ENCODE peak calls at places on chromosomes 16 and 17, in eight cellular contexts. W is GM23248, G is endodermal cell, U is mesendoderm, C is mammary epithelial cell, L is IMR-90, I is PC-3, O is neuronal stem cell. N is an unnamed sample.

GRCh38 chr16:64983983-64984382 is 137.9 kb downstream of the CDH11 start:
- DNase-seq in I (peak), O (peak), L (peak), U (peak), G (peak), C (peak), W (peak), N (peak)

GRCh38 chr17:53142890-53143289 is 679.8 kb upstream of the KIF2B start:
- DNase-seq in I (peak), G (peak), W (no peak), C (no peak), U (peak), O (no peak), L (no peak), N (no peak)

GRCh38 chr16:66406534-66407368 is 20.3 kb upstream of the BEAN1 start:
- DNase-seq in U (peak), C (peak), O (peak), L (peak), W (peak), G (peak), I (peak), N (peak)

GRCh38 chr17:30376621-30377452 is 1.9 kb upstream of the CPD start:
- DNase-seq in L (peak), W (peak), U (peak), C (no peak), O (no peak), I (peak), G (no peak), N (peak)

GRCh38 chr17:61015966-61016365 is 338.3 kb downstream of the BCAS3 start:
- DNase-seq in W (peak), C (no peak), G (no peak), O (no peak), U (no peak), L (no peak), I (no peak), N (peak)

GRCh38 chr17:2192367-2193028 is 111.1 kb downstream of the SMG6 start:
- DNase-seq in I (peak), G (no peak), W (peak), L (peak), U (peak), C (peak), O (no peak), N (peak)

GRCh38 chr16:69939821-69940585 is 11.1 kb upstream of the CLEC18A start:
- DNase-seq in O (no peak), C (no peak), I (no peak), G (no peak), L (no peak), U (no peak), W (no peak), N (no peak)

GRCh38 chr17:81491193-81491592 is 21.4 kb downstream of the ACTG1 start:
- DNase-seq in O (no peak), I (peak), L (no peak), W (no peak), U (no peak), C (no peak), G (no peak), N (no peak)

GRCh38 chr16:61678182-61678581 is 358.1 kb downstream of the CDH8 start:
- DNase-seq in W (no peak), O (no peak), I (no peak), L (no peak), U (no peak), C (no peak), G (no peak), N (no peak)

GRCh38 chr16:88760424-88761142 is 24.4 kb downstream of the PIEZO1 start:
- DNase-seq in W (no peak), L (no peak), O (no peak), U (no peak), C (no peak), G (no peak), I (no peak), N (no peak)

GRCh38 chr16:77675464-77676324 is 46.6 kb upstream of the NUDT7 start:
- DNase-seq in U (peak), C (peak), G (peak), W (peak), I (peak), L (peak), O (peak), N (peak)

GRCh38 chr17:80599546-80600305 is 55.1 kb downstream of the RPTOR start:
- DNase-seq in C (no peak), G (peak), W (peak), L (no peak), O (no peak), I (no peak), U (no peak), N (peak)

GRCh38 chr16:87851601-87852000 is 17.7 kb downstream of the SLC7A5 start:
- DNase-seq in O (no peak), I (no peak), L (no peak), G (peak), C (no peak), W (no peak), U (peak), N (no peak)

GRCh38 chr16:4500283-4500682 is 24.1 kb downstream of the HMOX2 start:
- DNase-seq in C (peak), O (no peak), I (peak), L (peak), U (peak), W (peak), G (no peak), N (peak)

GRCh38 chr16:56869513-56870270 is 4.7 kb downstream of the SLC12A3 start:
- DNase-seq in L (no peak), U (peak), W (peak), I (peak), C (no peak), G (peak), O (no peak), N (no peak)

GRCh38 chr16:56911771-56912541 is 20.0 kb upstream of the HERPUD1 start:
- DNase-seq in I (no peak), G (no peak), L (peak), W (peak), U (peak), C (no peak), O (no peak), N (peak)

DNA sequence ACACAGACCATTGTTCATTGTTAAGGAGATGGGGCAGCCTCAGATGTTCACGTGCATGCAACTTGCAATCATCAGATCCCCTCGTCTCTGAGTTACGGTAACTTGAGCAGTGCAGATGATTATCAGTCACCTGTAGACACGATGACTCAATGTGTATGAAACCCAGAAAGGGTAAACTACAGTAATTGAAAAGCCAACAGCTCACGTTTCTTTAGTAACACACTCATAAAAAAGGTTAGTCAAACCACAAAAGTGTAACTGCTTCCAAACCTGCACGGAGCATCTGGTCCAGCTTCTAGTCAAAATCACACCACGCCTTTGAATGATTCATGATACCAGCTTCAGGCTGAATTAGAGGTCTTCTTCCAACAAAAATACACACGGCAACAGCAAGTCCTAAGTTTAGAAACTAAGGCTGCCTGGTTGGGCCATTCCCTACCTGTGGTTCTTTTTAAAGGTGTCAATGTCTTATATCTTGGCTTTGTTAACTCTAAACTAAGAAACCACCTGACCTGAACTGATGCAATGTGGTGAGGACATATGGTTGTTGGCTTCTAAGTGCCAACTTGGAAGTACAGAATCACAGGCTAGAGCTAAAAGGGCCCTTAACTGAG is 32.3 kb downstream of the GRB7 start:
- DNase-seq in L (peak), G (peak), U (no peak), C (peak), O (no peak), W (peak), I (peak), N (no peak)
- H3K9ac ChIP-seq in L (no peak), G (no peak), U (no peak), C (no peak), O (no peak), W (no peak), I (no peak), N (no peak)

GRCh38 chr16:72879846-72880245 is 168.1 kb downstream of the ZFHX3 start:
- DNase-seq in L (no peak), O (no peak), W (no peak), U (no peak), C (no peak), G (no peak), I (no peak), N (no peak)

GRCh38 chr16:72876981-72877373 is 171.0 kb downstream of the ZFHX3 start:
- DNase-seq in L (no peak), G (no peak), U (peak), O (no peak), W (no peak), I (no peak), C (no peak), N (peak)

GRCh38 chr16:72877374-72878028 is 170.4 kb downstream of the ZFHX3 start:
- DNase-seq in L (peak), C (peak), W (peak), I (peak), U (peak), O (no peak), G (peak), N (peak)

GRCh38 chr16:72876221-72876620 is 171.7 kb downstream of the ZFHX3 start:
- DNase-seq in G (no peak), W (no peak), C (no peak), I (no peak), U (no peak), O (no peak), L (peak), N (peak)

GRCh38 chr16:72878301-72879269 is 169.3 kb downstream of the ZFHX3 start:
- DNase-seq in U (peak), L (peak), I (no peak), G (no peak), O (no peak), W (peak), C (no peak), N (peak)
- H3K9ac ChIP-seq in U (no peak), L (no peak), I (no peak), G (no peak), O (no peak), W (no peak), C (no peak), N (no peak)

GRCh38 chr17:68567581-68567980 is 33.6 kb downstream of the FAM20A start:
- DNase-seq in I (no peak), O (no peak), L (no peak), U (no peak), G (peak), C (no peak), W (no peak), N (no peak)
- H3K9ac ChIP-seq in I (no peak), O (no peak), L (no peak), U (no peak), G (no peak), C (no peak), W (no peak), N (peak)

GRCh38 chr17:40500709-40501108 is 714 bp downstream of the TNS4 start:
- DNase-seq in G (peak), O (no peak), W (no peak), L (no peak), I (no peak), C (no peak), U (no peak), N (no peak)

GRCh38 chr17:40501499-40501911 is at the start of gene TNS4:
- DNase-seq in L (no peak), I (peak), O (no peak), C (peak), G (peak), W (no peak), U (no peak), N (no peak)

GRCh38 chr17:40498281-40499084 is 2.9 kb downstream of the TNS4 start:
- DNase-seq in O (no peak), C (no peak), G (no peak), U (no peak), W (peak), I (no peak), L (no peak), N (no peak)

GRCh38 chr17:40499551-40500189 is 1.8 kb downstream of the TNS4 start:
- DNase-seq in O (no peak), L (peak), I (peak), G (peak), W (peak), U (peak), C (peak), N (peak)

DNA sequence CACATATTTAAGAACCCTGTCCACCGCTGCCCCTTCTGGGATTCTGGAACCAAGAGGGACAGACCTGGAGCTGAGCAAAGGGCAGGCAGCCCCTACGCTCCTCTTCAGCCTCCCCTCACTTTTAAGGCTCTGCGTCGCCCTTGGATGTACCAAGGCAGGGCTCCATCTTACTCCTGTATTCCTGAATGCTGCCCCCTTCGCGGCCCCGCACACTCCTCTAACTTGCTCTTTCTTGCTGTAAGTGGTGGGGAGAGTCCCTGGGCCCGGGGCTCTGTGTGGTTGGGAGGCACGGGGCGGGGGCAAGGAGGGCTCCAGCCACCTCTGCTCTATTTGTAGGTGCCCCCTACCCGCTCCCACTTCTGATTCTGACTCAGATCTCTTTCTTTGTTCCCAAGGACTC is 1.2 kb downstream of the TNS4 start:
- DNase-seq in O (no peak), U (no peak), G (peak), W (no peak), C (no peak), L (no peak), I (no peak), N (no peak)
- H3K9ac ChIP-seq in O (no peak), U (peak), G (no peak), W (peak), C (peak), L (peak), I (peak), N (peak)

GRCh38 chr16:46830902-46831647 is at the start of gene C16orf87:
- DNase-seq in O (peak), U (peak), G (peak), W (peak), I (peak), C (peak), L (peak), N (peak)

GRCh38 chr16:46830417-46830901 is 521 bp downstream of the C16orf87 start:
- DNase-seq in C (no peak), W (peak), G (no peak), O (peak), L (no peak), I (peak), U (peak), N (peak)

GRCh38 chr16:46828292-46828691 is 2.7 kb downstream of the C16orf87 start:
- DNase-seq in U (no peak), L (no peak), O (no peak), C (no peak), G (no peak), W (no peak), I (no peak), N (no peak)

GRCh38 chr16:46826618-46827017 is 4.4 kb downstream of the C16orf87 start:
- DNase-seq in G (no peak), W (peak), U (no peak), O (no peak), I (no peak), C (no peak), L (peak), N (no peak)

DNA sequence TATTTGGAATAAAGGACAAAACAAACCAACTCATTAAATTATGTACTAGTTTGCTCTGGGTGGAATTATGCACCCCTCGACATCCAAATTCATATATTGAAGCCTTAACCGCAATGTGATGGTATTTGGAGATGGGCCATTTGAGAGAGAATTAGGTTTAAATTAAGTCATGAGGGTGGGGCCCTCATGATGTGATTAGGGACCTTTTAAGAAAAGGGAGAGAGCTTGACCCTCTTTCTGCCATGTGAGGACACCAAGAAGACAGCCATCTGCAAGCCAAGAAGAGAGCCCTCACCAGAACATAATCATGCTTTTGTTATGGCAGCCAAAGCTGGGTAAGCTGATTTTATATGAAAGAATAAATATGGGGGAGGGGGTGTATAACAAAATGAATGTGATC is 2.0 kb downstream of the C16orf87 start:
- DNase-seq in O (no peak), I (no peak), G (no peak), U (no peak), W (no peak), C (no peak), L (no peak), N (no peak)
- H3K9ac ChIP-seq in O (no peak), I (no peak), G (peak), U (no peak), W (peak), C (no peak), L (peak), N (peak)

GRCh38 chr17:73290399-73291259 is 21.2 kb downstream of the CDC42EP4 start:
- DNase-seq in G (no peak), W (no peak), U (no peak), I (no peak), L (no peak), C (no peak), O (no peak), N (no peak)
- H3K9ac ChIP-seq in G (no peak), W (peak), U (no peak), I (peak), L (peak), C (no peak), O (no peak), N (peak)

DNA sequence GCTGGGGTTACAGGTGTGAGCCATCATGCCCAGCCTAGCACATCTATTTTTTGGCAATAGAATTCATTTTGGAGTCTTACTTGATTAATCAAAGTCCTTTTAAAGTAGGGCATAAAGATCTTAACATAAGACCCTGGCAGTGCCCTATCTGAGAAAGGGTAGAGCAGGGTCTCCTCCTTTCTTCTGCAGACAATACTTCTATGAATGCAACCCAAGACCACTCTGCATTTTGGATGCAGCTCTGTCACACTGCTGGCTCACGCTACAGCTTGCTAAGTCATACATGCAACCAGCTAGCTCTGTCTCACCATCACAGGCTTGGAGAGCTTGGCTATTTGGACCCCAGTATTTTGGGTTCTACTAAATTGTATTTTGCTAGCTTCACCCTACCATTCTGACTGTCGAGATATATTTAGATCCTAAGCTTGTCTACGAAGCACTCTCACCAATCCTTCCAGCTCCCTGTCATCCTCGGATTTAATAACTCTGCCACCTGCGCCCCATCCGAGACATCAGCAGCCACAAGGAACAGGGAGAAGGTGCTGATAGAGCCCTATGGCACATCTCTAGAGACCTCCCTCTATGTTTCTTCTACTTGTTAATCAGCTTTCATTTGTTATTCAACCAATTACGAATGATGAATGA is 45.1 kb downstream of the RBFOX3 start:
- DNase-seq in L (no peak), U (no peak), W (no peak), G (no peak), O (no peak), I (no peak), C (no peak), N (no peak)
- H3K9ac ChIP-seq in L (no peak), U (no peak), W (no peak), G (no peak), O (no peak), I (no peak), C (no peak), N (no peak)